ENCODE peak calls at places on chromosomes 13 and 19, in four cellular contexts. R is GM12878, X is A549, F is HepG2. W is an unnamed sample.

GRCh38 chr19:10173527-10173926 is 21.2 kb downstream of the DNMT1 start:
- DNase-seq in F (no peak), R (no peak), X (peak; percentile 37), W (peak; percentile 43)

GRCh38 chr19:8638078-8638619 is 7.7 kb downstream of the NFILZ start:
- DNase-seq in R (no peak), X (peak; percentile 93), F (peak; percentile 71), W (peak; percentile 99)

GRCh38 chr13:72469932-72470331 is 257.5 kb downstream of the MZT1 start:
- DNase-seq in F (no peak), X (no peak), R (no peak), W (no peak)

GRCh38 chr19:50952890-50953289 is at the start of gene KLK5:
- DNase-seq in X (no peak), R (no peak), F (no peak), W (no peak)

GRCh38 chr13:101170306-101170705 is 246.0 kb downstream of the NALCN start:
- DNase-seq in F (no peak), R (no peak), X (no peak), W (no peak)

GRCh38 chr13:40660692-40661091 is 5.7 kb downstream of the FOXO1 start:
- DNase-seq in F (no peak), X (no peak), R (no peak), W (no peak)

GRCh38 chr19:35291916-35292315 is at the start of gene MAG:
- DNase-seq in R (no peak), F (no peak), X (no peak), W (no peak)

GRCh38 chr13:53126803-53127202 is 98.2 kb downstream of the OLFM4 start:
- DNase-seq in R (no peak), F (no peak), X (no peak), W (no peak)

GRCh38 chr19:47227347-47228167 is 3.4 kb downstream of the BBC3 start:
- DNase-seq in F (peak; percentile 88), X (peak; percentile 99), R (peak; percentile 69), W (peak; percentile 100)

GRCh38 chr13:42968906-42969305 is 23.1 kb downstream of the EPSTI1 start:
- DNase-seq in R (no peak), X (no peak), F (no peak), W (no peak)

GRCh38 chr13:33611016-33611805 is 206.7 kb upstream of the RFC3 start:
- DNase-seq in F (peak; percentile 83), R (no peak), X (no peak), W (no peak)

GRCh38 chr19:49347835-49348234 is 12.6 kb downstream of the CD37 start:
- DNase-seq in X (peak; percentile 92), F (peak; percentile 44), R (no peak), W (peak; percentile 35)

GRCh38 chr19:41701401-41702075 is 6.9 kb upstream of the CEACAM5 start:
- DNase-seq in R (no peak), X (peak; percentile 71), F (no peak), W (peak; percentile 39)

GRCh38 chr13:28338202-28338601 is 156.7 kb downstream of the FLT1 start:
- DNase-seq in R (no peak), X (no peak), F (no peak), W (no peak)

GRCh38 chr19:55641376-55642152 is 762 bp downstream of the ZNF580 start:
- DNase-seq in X (peak; percentile 63), R (no peak), F (no peak), W (peak; percentile 50)

GRCh38 chr19:38543807-38544568 is 73.8 kb downstream of the MAP4K1 start:
- DNase-seq in F (peak; percentile 79), R (peak; percentile 64), X (peak; percentile 96), W (peak; percentile 74)

GRCh38 chr19:40371802-40372122 is 18.2 kb downstream of the HIPK4 start:
- DNase-seq in F (no peak), R (no peak), X (no peak), W (no peak)

GRCh38 chr19:55113570-55114039 is 3.8 kb downstream of the PPP1R12C start:
- DNase-seq in R (no peak), X (peak; percentile 81), F (peak; percentile 38), W (no peak)

GRCh38 chr13:100608906-100609305 is 20.3 kb upstream of the GGACT start:
- DNase-seq in R (peak; percentile 17), X (no peak), F (no peak), W (peak; percentile 73)

GRCh38 chr13:107586216-107586615 is 629.1 kb downstream of the LIG4 start:
- DNase-seq in F (no peak), X (no peak), R (no peak), W (no peak)

GRCh38 chr13:113407103-113407530 is 43.2 kb upstream of the GRTP1 start:
- DNase-seq in X (no peak), R (no peak), F (no peak), W (no peak)

GRCh38 chr13:102688306-102688973 is 6.4 kb downstream of the METTL21C start:
- DNase-seq in F (no peak), R (no peak), X (no peak), W (no peak)

GRCh38 chr13:36414461-36414860 is 17.8 kb upstream of the CCNA1 start:
- DNase-seq in R (no peak), F (no peak), X (no peak), W (peak; percentile 87)

GRCh38 chr13:46668302-46668720 is 115.3 kb downstream of the LRCH1 start:
- DNase-seq in F (no peak), X (no peak), R (no peak), W (no peak)

GRCh38 chr13:76759877-76760276 is 126.3 kb downstream of the KCTD12 start:
- DNase-seq in X (no peak), R (no peak), F (no peak), W (no peak)

GRCh38 chr19:10762656-10763055 is 44.8 kb downstream of the DNM2 start:
- DNase-seq in F (no peak), R (no peak), X (peak; percentile 54), W (no peak)

GRCh38 chr19:29665826-29666633 is 769 bp downstream of the PLEKHF1 start:
- DNase-seq in R (no peak), F (no peak), X (no peak), W (no peak)

GRCh38 chr13:44540761-44541434 is 35.2 kb downstream of the TSC22D1 start:
- DNase-seq in F (no peak), X (no peak), R (no peak), W (no peak)

GRCh38 chr19:24053601-24054000 is 33.4 kb upstream of the ZNF254 start:
- DNase-seq in F (no peak), R (no peak), X (no peak), W (no peak)

GRCh38 chr13:103471896-103472295 is 405.7 kb upstream of the SLC10A2 start:
- DNase-seq in X (peak; percentile 8), R (no peak), F (no peak), W (no peak)

GRCh38 chr13:78609464-78610205 is 6.3 kb upstream of the POU4F1 start:
- DNase-seq in X (peak; percentile 14), F (no peak), R (no peak), W (no peak)

GRCh38 chr19:38730731-38731589 is 13.3 kb downstream of the CAPN12 start:
- DNase-seq in F (no peak), R (no peak), X (no peak), W (no peak)

GRCh38 chr19:4493929-4494690 is 22.0 kb downstream of the HDGFL2 start:
- DNase-seq in X (no peak), R (no peak), F (no peak), W (no peak)

GRCh38 chr19:4494691-4495064 is 22.6 kb downstream of the HDGFL2 start:
- DNase-seq in R (no peak), X (no peak), F (no peak), W (no peak)

GRCh38 chr19:4496304-4496703 is 22.0 kb downstream of the PLIN4 start:
- DNase-seq in R (no peak), F (no peak), X (no peak), W (no peak)

GRCh38 chr19:4493104-4493928 is 21.2 kb downstream of the HDGFL2 start:
- DNase-seq in F (no peak), X (no peak), R (no peak), W (no peak)

GRCh38 chr19:4495471-4495870 is 22.8 kb downstream of the PLIN4 start:
- DNase-seq in X (peak; percentile 41), F (no peak), R (no peak), W (no peak)
- TF ChIP-seq CTCF in X (peak; percentile 22), F (peak; percentile 47), R (peak; percentile 41), W (no peak)

GRCh38 chr13:74206061-74206561 is 71.9 kb upstream of the KLF12 start:
- DNase-seq in R (no peak), F (no peak), X (no peak), W (no peak)
- TF ChIP-seq MAX in R (no peak), F (no peak), X (no peak), W (no peak)

DNA sequence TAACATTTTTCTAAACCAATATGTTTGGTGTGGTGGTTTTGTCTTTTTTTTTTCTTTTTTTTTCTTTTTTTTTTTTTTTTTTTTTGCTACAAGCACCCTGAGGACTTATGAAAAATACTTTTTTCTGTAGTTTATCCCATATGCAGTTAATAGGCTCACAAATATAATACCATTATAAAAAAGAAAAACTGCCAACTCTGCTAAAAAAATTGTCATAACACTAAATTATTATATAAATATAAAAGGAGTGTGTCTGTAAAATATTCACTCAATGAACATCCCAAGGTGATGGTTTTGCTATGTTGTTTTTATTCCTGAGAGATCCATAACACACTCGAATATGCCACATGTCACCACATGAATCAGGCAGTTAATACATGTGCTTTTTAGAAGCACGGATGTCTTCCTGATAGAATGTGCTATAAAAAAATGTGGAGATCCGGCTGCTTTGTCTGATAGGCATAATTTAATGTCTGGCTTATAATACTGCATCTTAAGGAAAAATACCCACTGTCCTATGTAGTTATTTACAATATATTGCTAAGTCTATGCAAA is 110.7 kb upstream of the ZNF507 start:
- DNase-seq in X (no peak), F (no peak), R (no peak), W (no peak)
- TF ChIP-seq POLR2A in X (no peak), F (no peak), R (no peak), W (no peak)

GRCh38 chr19:17688853-17689595 is 870 bp upstream of the UNC13A start:
- DNase-seq in X (no peak), R (no peak), F (no peak), W (no peak)

GRCh38 chr19:17686027-17686511 is 2.1 kb downstream of the UNC13A start:
- DNase-seq in F (no peak), R (no peak), X (peak; percentile 84), W (no peak)

GRCh38 chr19:17687141-17687856 is 855 bp downstream of the UNC13A start:
- DNase-seq in X (peak; percentile 52), F (no peak), R (no peak), W (no peak)

GRCh38 chr19:17686592-17687042 is 1.5 kb downstream of the UNC13A start:
- DNase-seq in F (no peak), R (no peak), X (peak; percentile 80), W (peak; percentile 32)

DNA sequence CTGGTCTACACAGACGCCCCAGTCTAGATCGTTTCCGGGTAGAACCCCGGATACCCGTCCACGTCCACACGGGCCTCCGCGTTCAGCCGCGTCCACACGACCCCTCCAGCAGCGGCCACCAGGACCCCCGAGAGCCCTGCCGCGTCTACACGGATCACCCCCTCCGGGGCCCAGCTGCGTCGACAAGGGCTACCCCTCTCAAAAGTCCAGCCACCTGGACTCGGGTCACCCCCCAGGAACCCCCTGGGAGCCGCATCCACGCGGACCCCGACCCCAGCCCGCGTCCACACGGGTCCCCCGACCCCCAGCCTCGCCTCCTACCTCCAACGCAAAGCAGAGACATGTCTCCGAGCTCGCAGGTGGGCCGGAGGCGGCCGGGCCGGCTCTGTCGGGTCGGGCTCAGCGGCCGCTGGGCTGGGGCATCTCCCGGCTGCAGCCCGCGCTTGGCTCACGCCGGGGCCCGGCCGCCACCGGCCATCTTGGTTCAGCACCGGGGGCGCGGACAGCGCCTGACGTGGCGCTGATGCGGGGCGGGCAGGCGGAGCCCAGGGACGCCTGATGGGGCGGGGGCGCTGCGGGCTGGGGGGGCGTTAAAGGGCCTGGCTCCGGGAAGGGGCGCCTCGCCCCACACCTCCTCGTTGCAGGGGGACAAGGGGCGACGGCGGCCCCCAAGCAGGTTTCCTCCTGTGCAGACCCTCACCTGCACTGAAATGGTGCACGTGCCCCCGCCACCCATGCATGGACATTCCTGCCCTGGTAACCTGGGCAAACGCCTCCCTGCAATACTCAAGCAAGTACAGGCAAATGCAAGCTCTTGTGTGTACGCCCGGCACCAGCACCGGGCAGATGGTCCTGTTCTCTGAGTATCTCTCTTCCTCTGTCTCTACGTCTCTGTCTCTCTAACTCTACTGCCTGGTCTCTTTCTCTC is at the start of gene UNC13A:
- DNase-seq in X (peak; percentile 39), R (no peak), F (no peak), W (peak; percentile 65)
- TF ChIP-seq CTCF in X (no peak), R (no peak), F (no peak), W (no peak)

W was measured in NB4.